ENCODE peak calls at places on chromosomes 4 and X, in five cellular contexts. P is astrocyte of the cerebellum, N is AG10803, R is brain microvascular endothelial cell, X is thoracic aorta. F is an unnamed sample.

GRCh38 chrX:17812763-17813162 is 48.3 kb downstream of the RAI2 start:
- DNase-seq in R (no peak), P (no peak), X (no peak), N (no peak), F (peak)

GRCh38 chr4:98150092-98150761 is 7.0 kb upstream of the STPG2 start:
- DNase-seq in N (peak), P (peak), X (no peak), R (no peak), F (peak)

GRCh38 chrX:95058815-95059214 is 1384.8 kb downstream of the FAM133A start:
- DNase-seq in X (no peak), P (peak), N (peak), R (no peak), F (peak)

GRCh38 chrX:130851569-130851968 is 51.4 kb downstream of the ENOX2 start:
- DNase-seq in R (no peak), P (peak), N (no peak), X (no peak), F (peak)

GRCh38 chrX:9318761-9319160 is 146.1 kb upstream of the TBL1X start:
- DNase-seq in X (no peak), P (no peak), R (no peak), N (no peak), F (no peak)

GRCh38 chr4:69057620-69058409 is 38.5 kb upstream of the UGT2B7 start:
- DNase-seq in P (no peak), R (no peak), N (no peak), X (no peak), F (peak)

GRCh38 chrX:109889289-109890006 is 113.5 kb upstream of the TMEM164 start:
- DNase-seq in P (peak), R (peak), N (peak), X (no peak), F (peak)

GRCh38 chr4:143554728-143555597 is 41.5 kb downstream of the SMARCA5 start:
- DNase-seq in X (no peak), N (no peak), R (no peak), P (no peak), F (no peak)

GRCh38 chrX:154408659-154409221 is 314 bp downstream of the DNASE1L1 start:
- DNase-seq in X (no peak), R (no peak), P (no peak), N (no peak), F (no peak)

GRCh38 chr4:56641494-56642051 is 39.5 kb downstream of the HOPX start:
- DNase-seq in X (no peak), R (peak), N (peak), P (peak), F (peak)

GRCh38 chrX:132591719-132592275 is 103.0 kb upstream of the MBNL3 start:
- DNase-seq in R (no peak), X (no peak), N (no peak), P (no peak), F (no peak)

DNA sequence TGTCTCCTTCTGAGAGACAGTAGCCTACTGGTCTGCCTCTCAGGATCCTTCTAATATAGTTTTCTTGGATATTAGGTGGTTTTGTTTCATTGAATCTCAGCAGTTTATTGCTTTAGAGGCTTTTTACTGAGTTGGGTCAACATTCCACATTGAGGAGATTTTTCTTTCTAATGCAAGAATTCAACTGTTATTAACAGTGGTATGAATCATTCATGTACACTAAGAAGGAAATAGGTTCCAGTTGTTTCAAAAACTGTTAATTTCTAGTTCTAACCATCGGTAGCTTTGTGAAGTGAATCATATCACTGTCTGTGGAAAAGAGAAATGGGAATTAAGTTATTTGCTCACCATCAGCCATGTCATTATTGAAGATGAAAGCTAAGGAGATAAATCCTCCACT is 331.5 kb downstream of the RPA4 start:
- DNase-seq in R (no peak), P (no peak), X (no peak), N (peak), F (peak)
- TF ChIP-seq CTCF in R (no peak), P (no peak), X (no peak), N (no peak), F (no peak)

GRCh38 chrX:104918122-104918521 is 302.4 kb downstream of the TEX13A start:
- DNase-seq in P (no peak), N (no peak), X (no peak), R (no peak), F (no peak)

DNA sequence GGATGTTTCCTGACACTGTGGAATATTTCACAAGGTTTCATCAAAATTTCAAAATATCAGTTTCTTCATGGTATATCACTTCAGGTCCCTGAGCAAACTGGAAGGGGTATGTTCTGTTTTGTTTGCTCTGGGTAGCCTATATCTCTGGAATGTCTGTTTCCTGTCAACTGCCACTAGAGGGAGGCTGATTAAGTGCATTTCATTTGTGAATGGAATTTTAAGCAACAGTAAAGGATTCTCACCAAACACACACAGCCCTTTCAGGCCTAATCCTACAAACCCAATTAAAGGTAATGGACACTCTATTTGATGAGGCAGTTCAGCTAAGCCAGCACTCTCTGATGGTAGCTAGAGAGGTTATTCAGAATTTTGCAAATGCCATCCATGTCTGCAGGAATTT is 307.1 kb downstream of the TEX13A start:
- DNase-seq in X (no peak), N (no peak), P (no peak), R (no peak), F (peak)
- TF ChIP-seq CTCF in X (peak), N (no peak), P (peak), R (peak), F (no peak)

DNA sequence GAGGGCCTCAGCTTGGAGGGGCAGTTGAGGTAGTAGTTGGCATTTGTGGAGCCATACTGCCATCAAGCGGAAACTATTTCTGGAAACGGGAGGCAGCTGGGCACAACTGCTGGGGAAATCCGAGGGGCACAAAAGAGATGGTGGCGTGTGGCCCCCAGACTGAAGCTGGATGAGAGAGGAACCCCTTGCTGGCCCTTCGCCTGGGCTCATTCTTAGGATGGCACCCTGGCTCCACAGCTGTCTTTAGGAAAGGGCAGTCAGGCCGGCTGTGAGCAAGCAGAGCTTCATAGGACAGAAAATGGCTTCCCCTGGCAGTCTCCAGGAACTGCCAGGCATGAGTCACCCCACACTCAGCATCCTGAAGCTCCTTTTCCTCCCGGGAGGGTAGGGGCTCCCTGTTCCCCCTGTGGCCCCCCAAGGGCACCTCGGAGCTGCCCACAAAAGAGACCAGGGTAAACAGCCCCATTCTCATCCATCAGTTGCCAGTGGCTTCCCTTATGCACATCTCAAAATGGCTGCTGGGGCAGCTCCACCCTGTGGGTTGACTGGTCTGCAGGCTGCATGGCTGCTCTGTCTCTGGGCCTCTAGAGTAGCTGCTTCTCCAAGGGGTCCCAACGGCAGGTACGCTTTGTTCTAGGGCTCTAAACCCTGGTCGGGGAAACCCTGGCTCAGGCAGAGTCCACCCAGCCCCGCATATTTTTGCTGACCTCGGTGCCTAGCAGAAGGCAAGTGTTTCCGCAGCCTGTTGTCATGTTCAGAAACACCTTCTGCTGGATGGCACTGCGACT is 64.7 kb downstream of the NBDY start:
- DNase-seq in N (no peak), X (no peak), R (no peak), P (no peak), F (no peak)
- TF ChIP-seq CTCF in N (no peak), X (no peak), R (no peak), P (no peak), F (no peak)

GRCh38 chr4:3765271-3766206 is 646 bp upstream of the ADRA2C start:
- DNase-seq in P (no peak), N (peak), X (peak), R (peak), F (peak)
- TF ChIP-seq CTCF in P (no peak), N (no peak), X (no peak), R (no peak), F (no peak)

GRCh38 chr4:131091896-131092295 is 1995.9 kb downstream of the C4orf33 start:
- DNase-seq in N (no peak), P (peak), X (no peak), R (no peak), F (peak)
- TF ChIP-seq CTCF in N (peak), P (peak), X (no peak), R (peak), F (peak)

GRCh38 chr4:76984788-76985211 is 35.2 kb downstream of the SEPTIN11 start:
- DNase-seq in P (peak), X (peak), N (peak), R (peak), F (peak)

GRCh38 chr4:76982638-76983579 is 33.4 kb downstream of the SEPTIN11 start:
- DNase-seq in X (no peak), R (no peak), P (no peak), N (peak), F (no peak)

GRCh38 chr4:76981649-76982048 is 32.1 kb downstream of the SEPTIN11 start:
- DNase-seq in P (no peak), N (no peak), X (no peak), R (no peak), F (peak)

GRCh38 chr4:76987153-76987562 is 37.6 kb downstream of the SEPTIN11 start:
- DNase-seq in N (peak), X (no peak), P (peak), R (peak), F (peak)

GRCh38 chr4:76984127-76984526 is 34.6 kb downstream of the SEPTIN11 start:
- DNase-seq in N (peak), P (no peak), R (no peak), X (no peak), F (peak)
- TF ChIP-seq CTCF in N (peak), P (peak), R (peak), X (peak), F (peak)